ENCODE peak calls at places on chromosomes 5 and 9, in six cellular contexts. N is A549, O is HepG2, H is endothelial cell of umbilical vein, P is GM12878, C is K562. T is an unnamed sample.

GRCh38 chr5:144332265-144332664 is 161.6 kb downstream of the KCTD16 start:
- DNase-seq in N (peak), H (no peak), O (no peak), C (no peak), P (no peak), T (no peak)

GRCh38 chr5:121221483-121221882 is 630.2 kb upstream of the FTMT start:
- DNase-seq in O (no peak), H (no peak), P (no peak), N (no peak), C (no peak), T (no peak)

GRCh38 chr5:124956471-124957029 is 210.1 kb upstream of the ZNF608 start:
- DNase-seq in C (no peak), N (no peak), P (no peak), O (no peak), H (no peak), T (no peak)

GRCh38 chr5:177085985-177086917 is at the start of gene FGFR4:
- DNase-seq in P (peak), H (no peak), N (peak), C (peak), O (peak), T (peak)

GRCh38 chr9:6234014-6234413 is 18.4 kb downstream of the IL33 start:
- DNase-seq in P (no peak), O (no peak), N (no peak), C (no peak), H (no peak), T (no peak)

GRCh38 chr5:56307714-56308346 is 74.7 kb upstream of the ANKRD55 start:
- DNase-seq in P (no peak), N (no peak), O (peak), H (no peak), C (no peak), T (no peak)

GRCh38 chr9:116337015-116337414 is 183.4 kb downstream of the PAPPA start:
- DNase-seq in O (no peak), C (no peak), P (no peak), H (no peak), N (no peak), T (no peak)

GRCh38 chr9:115209601-115210306 is 91.8 kb upstream of the TNC start:
- DNase-seq in N (peak), H (no peak), O (no peak), P (peak), C (no peak), T (no peak)

GRCh38 chr5:91101777-91102379 is 281.2 kb downstream of the ARRDC3 start:
- DNase-seq in H (peak), N (peak), O (peak), P (peak), C (peak), T (peak)

GRCh38 chr5:116778611-116779010 is 204.0 kb upstream of the SEMA6A start:
- DNase-seq in P (no peak), O (no peak), H (no peak), C (no peak), N (no peak), T (no peak)

GRCh38 chr9:112783551-112783954 is 33.0 kb downstream of the SNX30 start:
- DNase-seq in H (no peak), N (no peak), C (no peak), P (no peak), O (no peak), T (no peak)

GRCh38 chr9:107684224-107684623 is 194.7 kb upstream of the KLF4 start:
- DNase-seq in O (no peak), H (no peak), C (no peak), N (peak), P (no peak), T (peak)

GRCh38 chr5:154734670-154735248 is 20.4 kb upstream of the LARP1 start:
- DNase-seq in P (no peak), C (no peak), N (no peak), O (no peak), H (no peak), T (no peak)

GRCh38 chr5:14216902-14217301 is 73.8 kb downstream of the TRIO start:
- DNase-seq in H (no peak), O (peak), N (no peak), P (no peak), C (no peak), T (no peak)

GRCh38 chr5:150473673-150474358 is 24.3 kb upstream of the RPS14 start:
- DNase-seq in P (no peak), O (peak), H (no peak), N (peak), C (no peak), T (no peak)

GRCh38 chr9:72537671-72538070 is 16.3 kb downstream of the TMC1 start:
- DNase-seq in H (no peak), C (no peak), P (no peak), O (no peak), N (no peak), T (no peak)

GRCh38 chr5:1266791-1267190 is 28.1 kb downstream of the TERT start:
- DNase-seq in O (no peak), P (no peak), H (no peak), C (no peak), N (no peak), T (no peak)

GRCh38 chr5:57825026-57825683 is 342.5 kb upstream of the ACTBL2 start:
- DNase-seq in O (no peak), N (peak), C (no peak), H (peak), P (no peak), T (no peak)

GRCh38 chr9:93826905-93827544 is 128.1 kb downstream of the BARX1 start:
- DNase-seq in H (no peak), C (peak), P (no peak), N (no peak), O (no peak), T (no peak)

GRCh38 chr5:178383919-178384814 is 151.6 kb upstream of the PHYKPL start:
- DNase-seq in O (no peak), H (no peak), N (no peak), C (no peak), P (no peak), T (no peak)

GRCh38 chr5:148734518-148734917 is 80.2 kb upstream of the HTR4 start:
- DNase-seq in P (no peak), C (no peak), N (no peak), O (no peak), H (no peak), T (no peak)

GRCh38 chr9:35646583-35647265 is 4.0 kb downstream of the SIT1 start:
- DNase-seq in O (peak), P (no peak), C (peak), N (peak), H (peak), T (peak)

GRCh38 chr9:137381501-137382443 is 41.2 kb downstream of the EXD3 start:
- DNase-seq in H (no peak), N (no peak), O (no peak), P (no peak), C (no peak), T (no peak)

GRCh38 chr9:117644133-117644532 is 60.1 kb upstream of the TLR4 start:
- DNase-seq in O (no peak), P (no peak), H (no peak), N (no peak), C (no peak), T (peak)

GRCh38 chr9:127452481-127453092 is 1.3 kb downstream of the LRSAM1 start:
- DNase-seq in O (peak), C (no peak), N (no peak), P (no peak), H (peak), T (no peak)

GRCh38 chr5:96440185-96440538 is 7.1 kb upstream of the PCSK1 start:
- DNase-seq in C (no peak), O (no peak), N (no peak), P (no peak), H (no peak), T (no peak)

GRCh38 chr9:101566904-101567724 is 27.7 kb downstream of the PPP3R2 start:
- DNase-seq in O (peak), P (no peak), C (peak), H (peak), N (peak), T (peak)

GRCh38 chr9:79383096-79383495 is 188.7 kb upstream of the TLE4 start:
- DNase-seq in P (no peak), C (no peak), O (no peak), N (no peak), H (no peak), T (no peak)

GRCh38 chr5:107218457-107219193 is 452.1 kb downstream of the EFNA5 start:
- DNase-seq in O (no peak), N (peak), P (no peak), C (no peak), H (peak), T (peak)

GRCh38 chr5:2277886-2278285 is 395.2 kb upstream of the IRX4 start:
- DNase-seq in P (no peak), H (no peak), C (no peak), N (no peak), O (no peak), T (no peak)
- TF ChIP-seq MAX in P (no peak), H (no peak), C (no peak), N (no peak), O (no peak), T (no peak)

DNA sequence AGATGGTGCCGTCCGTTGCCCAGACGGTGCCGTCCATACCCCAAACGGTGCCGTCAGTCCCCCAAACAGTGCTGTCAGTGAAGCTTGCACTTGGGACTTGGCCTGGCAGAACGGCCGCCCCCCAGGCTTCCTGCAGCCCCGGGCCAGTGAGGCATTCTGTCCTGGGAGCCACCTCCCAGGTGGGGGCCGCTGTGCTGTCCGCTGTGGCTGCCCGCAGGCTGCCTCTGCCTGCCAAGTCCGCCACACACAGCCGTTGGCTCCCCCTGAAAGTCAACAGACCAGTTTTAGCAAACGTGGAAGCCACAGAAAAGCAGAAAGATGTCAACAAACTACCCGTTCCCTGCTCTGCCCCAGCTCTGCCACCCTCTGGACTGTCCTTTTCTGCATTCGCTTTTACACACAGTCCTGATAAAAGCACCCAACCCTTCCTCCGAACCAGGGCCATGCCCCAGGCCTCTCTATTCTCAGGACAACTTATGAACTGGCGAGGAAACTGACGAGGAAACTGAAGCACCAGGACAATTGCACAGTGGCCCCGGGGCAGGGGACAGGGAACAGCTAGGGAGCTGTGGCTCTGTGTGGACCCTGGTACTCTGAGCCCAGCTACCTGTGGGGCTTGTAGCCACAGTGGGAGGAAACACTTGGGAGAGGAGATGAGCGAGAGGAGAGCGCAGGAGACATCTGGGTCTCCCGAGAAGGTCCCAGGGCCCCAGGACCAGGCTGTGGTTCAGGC is 39.6 kb upstream of the RXRA start:
- DNase-seq in N (no peak), H (no peak), O (no peak), C (no peak), P (no peak), T (peak)
- TF ChIP-seq MYC in N (no peak), H (no peak), O (no peak), C (no peak), P (no peak), T (no peak)

GRCh38 chr5:141512390-141513020 is 23.6 kb downstream of the PCDHGC5 start:
- DNase-seq in C (peak), O (peak), H (peak), N (peak), P (no peak), T (peak)

GRCh38 chr5:141513021-141513626 is 24.2 kb downstream of the PCDHGC5 start:
- DNase-seq in N (no peak), P (no peak), H (peak), O (no peak), C (no peak), T (peak)

GRCh38 chr5:141510160-141510559 is 21.3 kb downstream of the PCDHGC5 start:
- DNase-seq in C (no peak), P (no peak), N (no peak), H (no peak), O (no peak), T (peak)

GRCh38 chr5:141511771-141512325 is 23.0 kb downstream of the PCDHGC5 start:
- DNase-seq in H (no peak), P (no peak), O (no peak), C (peak), N (no peak), T (no peak)

DNA sequence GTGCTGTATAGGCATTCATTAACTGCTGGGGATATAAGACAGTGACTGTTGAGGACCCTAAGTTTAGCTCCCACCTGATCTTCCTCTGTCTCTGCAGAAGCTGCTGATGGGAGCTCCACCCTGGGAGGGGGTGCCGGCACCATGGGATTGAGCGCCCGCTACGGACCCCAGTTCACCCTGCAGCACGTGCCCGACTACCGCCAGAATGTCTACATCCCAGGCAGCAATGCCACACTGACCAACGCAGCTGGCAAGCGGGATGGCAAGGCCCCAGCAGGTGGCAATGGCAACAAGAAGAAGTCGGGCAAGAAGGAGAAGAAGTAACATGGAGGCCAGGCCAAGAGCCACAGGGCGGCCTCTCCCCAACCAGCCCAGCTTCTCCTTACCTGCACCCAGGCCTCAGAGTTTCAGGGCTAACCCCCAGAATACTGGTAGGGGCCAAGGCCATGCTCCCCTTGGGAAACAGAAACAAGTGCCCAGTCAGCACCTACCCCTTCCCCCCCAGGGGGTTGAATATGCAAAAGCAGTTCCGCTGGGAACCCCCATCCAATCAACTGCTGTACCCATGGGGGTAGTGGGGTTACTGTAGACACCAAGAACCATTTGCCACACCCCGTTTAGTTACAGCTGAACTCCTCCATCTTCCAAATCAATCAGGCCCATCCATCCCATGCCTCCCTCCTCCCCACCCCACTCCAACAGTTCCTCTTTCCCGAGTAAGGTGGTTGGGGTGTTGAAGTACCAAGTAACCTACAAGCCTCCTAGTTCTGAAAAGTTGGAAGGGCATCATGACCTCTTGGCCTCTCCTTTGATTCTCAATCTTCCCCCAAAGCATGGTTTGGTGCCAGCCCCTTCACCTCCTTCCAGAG is 22.2 kb downstream of the PCDHGC5 start:
- DNase-seq in N (no peak), H (no peak), P (peak), O (no peak), C (no peak), T (peak)
- TF ChIP-seq POLR2A in N (no peak), H (no peak), P (peak), O (no peak), C (no peak), T (no peak)

DNA sequence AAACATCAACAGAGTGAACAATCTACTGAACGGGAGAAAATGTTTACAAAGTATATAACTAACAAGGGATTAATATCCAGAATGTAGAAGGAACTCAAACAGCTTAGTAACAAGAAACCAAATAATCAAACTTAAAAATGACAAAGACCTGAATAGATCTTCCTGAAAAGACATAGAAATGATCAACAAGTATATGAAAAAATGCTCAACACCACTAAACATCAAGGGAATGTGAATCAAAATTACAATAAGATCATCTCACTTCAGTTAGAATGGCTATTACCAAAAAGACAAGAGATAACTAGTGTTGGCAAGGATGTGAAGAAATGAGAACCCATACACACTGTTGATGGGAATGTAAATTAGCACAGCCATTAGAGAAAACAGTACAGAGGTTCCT is 218.8 kb downstream of the MCTP1 start:
- DNase-seq in H (no peak), N (no peak), O (no peak), P (no peak), C (no peak), T (no peak)
- TF ChIP-seq MAX in H (no peak), N (no peak), O (no peak), P (no peak), C (no peak), T (no peak)

DNA sequence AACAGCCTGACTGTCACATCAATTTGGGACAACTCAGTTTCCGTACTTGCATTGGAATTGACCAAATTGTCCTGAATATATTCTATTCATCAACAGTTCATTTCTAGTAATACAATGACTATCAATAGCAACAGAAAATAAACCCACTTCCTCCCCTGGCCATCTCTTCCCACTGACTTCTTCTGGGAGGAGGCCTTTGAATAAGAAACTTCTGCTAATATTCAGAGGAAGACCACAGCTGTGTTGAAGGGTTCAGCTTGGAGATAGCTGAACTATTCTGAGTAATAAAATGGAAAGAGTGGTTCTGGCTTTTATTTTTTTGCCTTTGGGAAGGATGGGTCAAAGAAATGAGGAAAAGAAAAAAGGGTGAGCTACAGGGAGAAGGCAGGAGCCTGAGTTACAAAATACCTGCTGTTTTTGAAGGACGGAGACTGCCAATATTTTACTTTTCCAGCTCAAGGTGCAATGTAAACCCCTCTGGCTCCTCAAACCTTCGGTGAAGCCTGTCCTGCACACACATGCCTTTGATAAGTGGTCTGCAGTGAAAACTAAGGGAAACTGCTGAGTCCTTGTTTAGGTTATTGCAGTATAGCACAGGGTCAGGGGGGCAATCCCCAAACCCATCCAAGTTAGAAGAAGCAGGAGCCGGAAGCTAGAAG is 29.9 kb downstream of the FYB1 start:
- DNase-seq in N (no peak), H (no peak), O (no peak), P (no peak), C (no peak), T (peak)
- TF ChIP-seq MYC in N (no peak), H (no peak), O (no peak), P (no peak), C (no peak), T (no peak)

GRCh38 chr9:136238342-136238732 is 7.3 kb downstream of the QSOX2 start:
- DNase-seq in O (no peak), N (no peak), H (no peak), C (no peak), P (no peak), T (no peak)

GRCh38 chr9:136239135-136239962 is 6.3 kb downstream of the QSOX2 start:
- DNase-seq in N (no peak), O (no peak), P (no peak), H (no peak), C (no peak), T (no peak)

GRCh38 chr9:136235709-136236455 is 9.7 kb downstream of the QSOX2 start:
- DNase-seq in O (no peak), H (no peak), N (no peak), C (no peak), P (no peak), T (no peak)

GRCh38 chr9:136239963-136240330 is 5.7 kb downstream of the QSOX2 start:
- DNase-seq in C (no peak), H (no peak), O (no peak), P (peak), N (no peak), T (no peak)

GRCh38 chr9:136237486-136238341 is 7.9 kb downstream of the QSOX2 start:
- DNase-seq in N (no peak), P (no peak), O (no peak), C (peak), H (no peak), T (peak)
- TF ChIP-seq POLR2A in N (no peak), P (no peak), O (no peak), C (no peak), H (no peak), T (no peak)

DNA sequence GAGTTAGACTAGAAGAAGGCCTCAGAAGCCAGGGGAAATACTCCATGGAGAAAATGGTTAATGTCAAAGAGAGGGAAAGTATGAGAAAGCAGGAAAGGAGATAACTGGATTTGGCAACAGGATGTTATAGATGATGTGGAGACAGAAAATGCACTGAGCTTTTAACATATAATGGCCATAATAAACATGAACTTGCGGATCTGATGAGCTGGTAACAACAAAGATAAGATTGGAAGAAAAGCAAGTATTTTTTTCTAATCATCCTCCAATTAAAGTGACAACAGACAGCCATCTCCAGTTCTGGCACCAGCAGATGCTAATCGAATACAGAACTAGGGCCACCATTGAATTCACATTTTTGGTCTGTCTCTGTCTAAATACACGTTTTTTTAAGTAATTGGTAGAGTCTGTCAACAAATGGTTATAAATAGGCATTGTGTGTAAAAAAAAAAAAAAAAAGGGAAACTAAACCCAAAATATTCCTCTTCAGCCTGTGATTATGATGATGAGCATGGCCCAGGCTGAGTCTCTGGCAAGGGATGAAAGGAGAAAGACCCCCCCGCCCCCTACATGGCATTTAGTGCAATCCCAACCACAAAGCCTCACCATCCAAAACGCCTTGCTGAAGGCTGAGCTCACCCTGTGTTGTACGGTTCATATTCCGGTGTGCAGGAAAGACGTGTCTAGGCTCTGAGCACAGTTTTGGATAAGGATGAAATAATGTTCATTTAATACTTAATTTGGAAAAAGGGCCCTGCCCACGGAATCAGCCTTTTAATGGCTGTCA is 149.6 kb upstream of the LHFPL2 start:
- DNase-seq in H (no peak), N (no peak), P (no peak), C (no peak), O (no peak), T (no peak)
- TF ChIP-seq MAX in H (no peak), N (no peak), P (no peak), C (no peak), O (no peak), T (no peak)